ENCODE peak calls at places on chromosomes 13 and 19, in eight cellular contexts. U is cardiac muscle cell; D is CD8-positive, alpha-beta memory T cell; I is CD4-positive, CD25-positive, alpha-beta regulatory T cell; B is MM.1S; P is GM23248; M is HepG2; F is thoracic aorta. N is an unnamed sample. For H3K9me3, the result is how much of the 10 kb centered on the place peaks cover.

GRCh38 chr19:11339254-11340098 is at the start of gene RAB3D:
- DNase-seq in U (peak), D (peak), I (peak), B (peak), P (peak), M (peak), F (peak), N (peak)

GRCh38 chr13:111547726-111548273 is 227.4 kb downstream of the TEX29 start:
- DNase-seq in U (no peak), D (no peak), I (no peak), B (no peak), P (no peak), M (no peak), F (no peak), N (no peak)

GRCh38 chr13:75445717-75446529 is 36.0 kb downstream of the TBC1D4 start:
- DNase-seq in U (peak), D (no peak), I (no peak), B (no peak), P (peak), M (no peak), F (no peak), N (no peak)

GRCh38 chr19:42114412-42114811 is 17.8 kb downstream of the POU2F2 start:
- DNase-seq in U (no peak), D (no peak), I (no peak), B (peak), P (no peak), M (no peak), F (no peak), N (peak)

GRCh38 chr13:60646600-60646999 is 249.6 kb downstream of the TDRD3 start:
- DNase-seq in U (no peak), D (no peak), I (no peak), B (no peak), P (no peak), M (no peak), F (no peak), N (no peak)

GRCh38 chr13:20334309-20334708 is 102.2 kb upstream of the GJB6 start:
- DNase-seq in U (no peak), D (no peak), I (no peak), B (no peak), P (no peak), M (no peak), F (no peak), N (no peak)

GRCh38 chr19:39411006-39411831 is 1.2 kb upstream of the PLEKHG2 start:
- DNase-seq in U (peak), D (peak), I (no peak), B (peak), P (peak), M (peak), F (no peak), N (no peak)

GRCh38 chr19:40416918-40417713 is 3.9 kb upstream of the PRX start:
- DNase-seq in U (peak), D (no peak), I (no peak), B (no peak), P (peak), M (peak), F (no peak), N (peak)

GRCh38 chr19:19552811-19553210 is 14.7 kb downstream of the CILP2 start:
- DNase-seq in U (peak), D (no peak), I (no peak), B (peak), P (peak), M (no peak), F (no peak), N (peak)

GRCh38 chr13:48782429-48782840 is 128.7 kb downstream of the CYSLTR2 start:
- DNase-seq in U (no peak), D (no peak), I (no peak), B (no peak), P (no peak), M (peak), F (no peak), N (no peak)

GRCh38 chr19:51138549-51138979 is 3.5 kb upstream of the SIGLEC7 start:
- DNase-seq in U (peak), D (no peak), I (no peak), B (no peak), P (no peak), M (no peak), F (no peak), N (no peak)

GRCh38 chr19:4908781-4909171 is 525 bp upstream of the UHRF1 start:
- DNase-seq in U (no peak), D (no peak), I (no peak), B (no peak), P (no peak), M (peak), F (no peak), N (peak)

GRCh38 chr19:22532388-22533310 is 101.5 kb upstream of the ZNF492 start:
- DNase-seq in U (peak), D (no peak), I (no peak), B (no peak), P (no peak), M (no peak), F (peak), N (no peak)

GRCh38 chr19:43628646-43629326 is 9.4 kb upstream of the ZNF428 start:
- DNase-seq in U (no peak), D (no peak), I (no peak), B (no peak), P (no peak), M (no peak), F (no peak), N (no peak)

GRCh38 chr13:23772717-23773116 is 116.5 kb downstream of the MIPEP start:
- DNase-seq in U (no peak), D (no peak), I (no peak), B (no peak), P (no peak), M (no peak), F (no peak), N (no peak)

GRCh38 chr19:33195711-33196347 is 1.7 kb downstream of the LRP3 start:
- DNase-seq in U (no peak), D (no peak), I (no peak), B (no peak), P (no peak), M (no peak), F (no peak), N (no peak)

GRCh38 chr19:1105217-1105872 is 1.6 kb downstream of the GPX4 start:
- DNase-seq in U (peak), D (no peak), I (no peak), B (no peak), P (peak), M (no peak), F (no peak), N (no peak)

GRCh38 chr19:19185853-19186728 is 5.9 kb downstream of the BORCS8 start:
- DNase-seq in U (peak), D (peak), I (peak), B (peak), P (peak), M (peak), F (no peak), N (peak)

GRCh38 chr19:14944456-14944855 is 3.2 kb downstream of the OR7C2 start:
- DNase-seq in U (no peak), D (no peak), I (no peak), B (no peak), P (no peak), M (no peak), F (no peak), N (no peak)

GRCh38 chr19:2290441-2291184 is 8.6 kb upstream of the PEAK3 start:
- DNase-seq in U (no peak), D (no peak), I (no peak), B (no peak), P (peak), M (no peak), F (no peak), N (no peak)

GRCh38 chr19:10517760-10518443 is 655 bp upstream of the S1PR5 start:
- DNase-seq in U (peak), D (peak), I (no peak), B (no peak), P (peak), M (no peak), F (no peak), N (no peak)

GRCh38 chr13:29523199-29523931 is 72.1 kb downstream of the SLC7A1 start:
- DNase-seq in U (peak), D (no peak), I (no peak), B (no peak), P (peak), M (no peak), F (no peak), N (no peak)

GRCh38 chr13:29524641-29525040 is 70.8 kb downstream of the SLC7A1 start:
- DNase-seq in U (no peak), D (no peak), I (no peak), B (no peak), P (no peak), M (no peak), F (no peak), N (no peak)

GRCh38 chr13:29525757-29526156 is 69.7 kb downstream of the SLC7A1 start:
- DNase-seq in U (no peak), D (no peak), I (no peak), B (no peak), P (no peak), M (no peak), F (no peak), N (no peak)

GRCh38 chr13:29522044-29522685 is 73.3 kb downstream of the SLC7A1 start:
- DNase-seq in U (peak), D (no peak), I (no peak), B (no peak), P (peak), M (no peak), F (peak), N (no peak)

GRCh38 chr13:29524176-29524575 is 71.3 kb downstream of the SLC7A1 start:
- DNase-seq in U (peak), D (no peak), I (no peak), B (no peak), P (no peak), M (no peak), F (no peak), N (no peak)
- H3K4me3 ChIP-seq in U (no peak), D (no peak), I (no peak), B (no peak), P (no peak), M (no peak), F (no peak), N (no peak)

DNA sequence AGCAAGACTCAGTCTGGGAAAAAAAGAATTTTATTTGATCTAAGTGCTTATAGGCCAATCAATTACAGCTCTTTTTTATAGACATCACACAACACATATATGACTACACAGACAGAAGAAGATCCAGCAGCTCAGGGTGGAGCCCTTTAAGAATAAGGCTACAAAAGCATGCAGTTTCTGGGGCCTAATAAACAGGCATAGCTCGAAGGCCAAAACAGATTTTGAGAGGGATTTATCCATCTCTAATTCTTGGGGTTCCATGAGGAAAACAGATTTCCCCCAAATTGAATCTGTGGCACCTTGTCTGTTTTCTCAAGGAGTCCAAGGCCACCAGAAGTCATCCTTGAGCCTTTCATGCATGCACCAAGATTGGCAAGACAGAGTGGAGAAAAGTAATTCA is 3.9 kb upstream of the ZNF550 start:
- DNase-seq in U (no peak), D (no peak), I (no peak), B (no peak), P (no peak), M (no peak), F (no peak), N (no peak)
- H3K9me3 ChIP-seq in U (under half), D (under half), I (half or more), B (under half), P (under half), M (half or more), F (under half), N (under half)

GRCh38 chr13:46178143-46178542 is 3.8 kb downstream of the LCP1 start:
- DNase-seq in U (peak), D (no peak), I (no peak), B (no peak), P (no peak), M (no peak), F (no peak), N (no peak)

GRCh38 chr13:46179576-46180368 is 2.2 kb downstream of the LCP1 start:
- DNase-seq in U (no peak), D (peak), I (peak), B (no peak), P (no peak), M (no peak), F (peak), N (no peak)

GRCh38 chr13:46178821-46179220 is 3.2 kb downstream of the LCP1 start:
- DNase-seq in U (no peak), D (no peak), I (no peak), B (no peak), P (no peak), M (no peak), F (no peak), N (no peak)

GRCh38 chr13:46173656-46174055 is 8.3 kb downstream of the LCP1 start:
- DNase-seq in U (no peak), D (peak), I (no peak), B (no peak), P (no peak), M (no peak), F (no peak), N (no peak)

GRCh38 chr13:46176756-46177155 is 5.2 kb downstream of the LCP1 start:
- DNase-seq in U (no peak), D (no peak), I (no peak), B (peak), P (no peak), M (no peak), F (no peak), N (no peak)
- H3K27ac ChIP-seq in U (no peak), D (no peak), I (peak), B (peak), P (no peak), M (no peak), F (no peak), N (no peak)

DNA sequence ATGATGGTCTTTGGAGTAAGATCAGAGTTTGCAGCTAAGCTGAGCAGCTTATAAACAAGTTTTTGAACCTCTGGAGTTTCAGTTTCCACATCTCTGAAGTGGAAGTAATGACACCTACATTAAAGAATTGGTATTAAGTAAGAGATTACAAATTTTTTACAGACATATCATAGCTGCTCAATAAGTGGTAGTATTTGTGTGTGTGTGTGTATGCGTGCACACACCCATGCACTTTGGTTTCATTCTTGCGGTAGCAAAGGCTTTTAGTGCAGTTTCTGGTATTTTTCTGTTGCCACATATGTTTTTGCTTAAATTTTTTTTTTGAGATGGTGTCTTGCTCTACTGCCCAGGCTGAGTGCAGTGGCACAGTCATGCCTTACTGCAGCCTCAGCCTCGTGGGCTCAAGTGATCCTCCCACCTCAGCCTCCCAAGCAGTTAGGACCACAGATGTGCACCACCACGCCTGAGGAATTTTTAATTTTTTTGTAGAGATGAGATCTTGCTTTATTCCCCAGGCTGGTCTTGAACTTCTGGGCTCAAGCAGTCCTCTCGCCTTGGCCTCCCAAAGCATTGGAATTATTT is 4.5 kb downstream of the NAA16 start:
- DNase-seq in U (no peak), D (no peak), I (no peak), B (no peak), P (peak), M (no peak), F (no peak), N (no peak)
- H3K4me3 ChIP-seq in U (no peak), D (peak), I (peak), B (no peak), P (peak), M (no peak), F (no peak), N (no peak)

GRCh38 chr19:6955082-6955481 is 66.1 kb downstream of the MBD3L2B start:
- DNase-seq in U (no peak), D (no peak), I (no peak), B (no peak), P (no peak), M (no peak), F (no peak), N (no peak)
- H3K9me3 ChIP-seq in U (under half), D (under half), I (under half), B (under half), P (under half), M (under half), F (under half), N (under half)

GRCh38 chr13:79480954-79481684 is at the start of gene NDFIP2:
- DNase-seq in U (peak), D (peak), I (peak), B (peak), P (peak), M (peak), F (peak), N (peak)

GRCh38 chr13:79482271-79482970 is 1.5 kb downstream of the NDFIP2 start:
- DNase-seq in U (peak), D (no peak), I (no peak), B (no peak), P (peak), M (no peak), F (no peak), N (no peak)

GRCh38 chr13:79475569-79475968 is 5.4 kb upstream of the NDFIP2 start:
- DNase-seq in U (no peak), D (no peak), I (no peak), B (no peak), P (no peak), M (no peak), F (no peak), N (no peak)

GRCh38 chr13:79481685-79482052 is 714 bp downstream of the NDFIP2 start:
- DNase-seq in U (no peak), D (peak), I (peak), B (peak), P (peak), M (no peak), F (no peak), N (no peak)

DNA sequence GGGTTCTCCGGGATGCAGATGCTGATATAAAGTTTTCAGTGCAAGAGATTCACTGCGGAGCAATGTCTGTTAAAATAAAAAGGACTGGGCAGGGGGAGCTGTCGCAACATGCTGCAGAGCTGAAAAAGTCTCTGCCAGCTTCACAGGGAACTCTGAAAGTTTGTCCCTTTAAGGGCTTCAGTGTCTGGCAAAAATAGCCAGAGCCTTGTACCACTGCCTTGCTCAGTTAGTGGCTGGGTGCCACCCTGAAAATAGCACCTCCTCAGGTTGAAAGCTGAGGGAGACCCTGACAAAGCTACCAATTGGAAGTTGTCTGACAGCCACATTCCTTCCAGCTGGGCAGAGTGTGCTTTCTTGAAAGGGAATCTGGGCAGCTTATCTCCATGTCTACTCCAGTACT is 3.0 kb upstream of the NDFIP2 start:
- DNase-seq in U (peak), D (no peak), I (no peak), B (no peak), P (peak), M (no peak), F (no peak), N (no peak)
- H3K27ac ChIP-seq in U (peak), D (no peak), I (no peak), B (no peak), P (no peak), M (no peak), F (no peak), N (no peak)

GRCh38 chr13:73809561-73809960 is 324.6 kb downstream of the KLF12 start:
- DNase-seq in U (peak), D (no peak), I (no peak), B (no peak), P (peak), M (no peak), F (no peak), N (no peak)

GRCh38 chr13:73800011-73800410 is 334.2 kb downstream of the KLF12 start:
- DNase-seq in U (no peak), D (no peak), I (no peak), B (no peak), P (no peak), M (no peak), F (no peak), N (no peak)

DNA sequence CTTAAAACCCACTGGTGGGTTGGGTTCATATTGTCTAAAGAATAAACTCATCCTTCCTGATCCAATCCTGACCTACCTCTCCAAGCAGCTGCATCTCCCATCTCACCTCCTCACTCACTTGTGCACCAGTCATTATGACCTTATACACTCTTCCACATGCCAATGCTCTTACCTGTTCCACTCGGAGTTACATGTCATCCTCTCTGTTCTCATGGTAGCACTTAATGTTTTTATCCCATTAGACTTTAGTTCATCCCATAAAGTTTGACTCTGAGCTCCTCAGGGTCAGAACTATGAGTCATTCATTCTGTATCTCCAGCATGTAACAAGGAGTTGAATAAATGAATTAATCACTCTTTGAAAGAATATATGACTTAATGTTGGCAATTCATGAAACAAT is 330.2 kb downstream of the KLF12 start:
- DNase-seq in U (no peak), D (no peak), I (no peak), B (no peak), P (peak), M (no peak), F (no peak), N (no peak)
- H3K4me3 ChIP-seq in U (no peak), D (no peak), I (no peak), B (no peak), P (no peak), M (no peak), F (no peak), N (no peak)

DNA sequence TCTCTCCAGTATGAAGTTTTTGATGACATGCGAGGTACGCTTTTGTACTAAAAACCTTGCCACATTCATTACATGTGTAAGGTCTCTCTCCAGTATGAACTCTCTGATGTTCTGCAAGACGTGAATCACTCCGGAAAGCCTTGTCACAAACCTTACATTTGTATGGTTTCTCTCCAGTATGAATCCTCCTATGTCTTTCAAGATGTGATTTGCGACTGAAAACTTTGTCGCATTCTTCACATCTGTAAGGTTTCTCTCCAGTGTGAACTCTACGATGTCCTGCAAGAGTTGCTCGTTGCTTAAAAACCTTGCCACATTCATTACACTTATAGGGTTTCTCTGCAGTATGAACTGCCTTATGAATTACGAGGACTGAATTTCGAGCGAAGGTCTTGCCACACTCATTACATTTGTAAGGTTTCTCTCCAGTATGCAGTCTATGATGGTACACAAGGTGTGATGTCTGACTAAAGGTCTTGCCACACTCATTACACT is 16.5 kb downstream of the ZNF320 start:
- DNase-seq in U (no peak), D (no peak), I (no peak), B (no peak), P (no peak), M (no peak), F (no peak), N (no peak)
- H3K9me3 ChIP-seq in U (under half), D (under half), I (half or more), B (under half), P (under half), M (half or more), F (half or more), N (under half)

N was measured in WERI-Rb-1.